ENCODE peak calls at places on chromosomes 1 and 21, in five cellular contexts. G is thyroid gland, R is MM.1S, A is body of pancreas, S is kidney. L is an unnamed sample.

GRCh38 chr1:220804202-220804586 is 17.5 kb downstream of the MTARC1 start:
- DNase-seq in G (no peak), R (no peak), A (no peak), S (no peak), L (no peak)

GRCh38 chr1:232600430-232601258 is 29.3 kb downstream of the SIPA1L2 start:
- DNase-seq in G (no peak), R (no peak), A (no peak), S (no peak), L (peak)

GRCh38 chr1:183234660-183235476 is 48.8 kb downstream of the LAMC2 start:
- DNase-seq in G (peak), R (no peak), A (peak), S (peak), L (peak)

GRCh38 chr1:15526490-15527339 is at the start of gene DNAJC16:
- DNase-seq in G (peak), R (peak), A (peak), S (peak), L (peak)

GRCh38 chr21:41923641-41924342 is 30.0 kb downstream of the C2CD2 start:
- DNase-seq in G (no peak), R (no peak), A (no peak), S (no peak), L (no peak)

GRCh38 chr1:38569932-38570356 is 289.6 kb downstream of the RRAGC start:
- DNase-seq in G (no peak), R (no peak), A (no peak), S (no peak), L (no peak)

GRCh38 chr1:150559627-150560010 is 10.4 kb downstream of the ADAMTSL4 start:
- DNase-seq in G (no peak), R (no peak), A (peak), S (no peak), L (no peak)

GRCh38 chr1:101474039-101474665 is 237.3 kb downstream of the S1PR1 start:
- DNase-seq in G (peak), R (peak), A (no peak), S (no peak), L (peak)

GRCh38 chr1:241605146-241605805 is 34.9 kb downstream of the CHML start:
- DNase-seq in G (no peak), R (no peak), A (no peak), S (no peak), L (no peak)

DNA sequence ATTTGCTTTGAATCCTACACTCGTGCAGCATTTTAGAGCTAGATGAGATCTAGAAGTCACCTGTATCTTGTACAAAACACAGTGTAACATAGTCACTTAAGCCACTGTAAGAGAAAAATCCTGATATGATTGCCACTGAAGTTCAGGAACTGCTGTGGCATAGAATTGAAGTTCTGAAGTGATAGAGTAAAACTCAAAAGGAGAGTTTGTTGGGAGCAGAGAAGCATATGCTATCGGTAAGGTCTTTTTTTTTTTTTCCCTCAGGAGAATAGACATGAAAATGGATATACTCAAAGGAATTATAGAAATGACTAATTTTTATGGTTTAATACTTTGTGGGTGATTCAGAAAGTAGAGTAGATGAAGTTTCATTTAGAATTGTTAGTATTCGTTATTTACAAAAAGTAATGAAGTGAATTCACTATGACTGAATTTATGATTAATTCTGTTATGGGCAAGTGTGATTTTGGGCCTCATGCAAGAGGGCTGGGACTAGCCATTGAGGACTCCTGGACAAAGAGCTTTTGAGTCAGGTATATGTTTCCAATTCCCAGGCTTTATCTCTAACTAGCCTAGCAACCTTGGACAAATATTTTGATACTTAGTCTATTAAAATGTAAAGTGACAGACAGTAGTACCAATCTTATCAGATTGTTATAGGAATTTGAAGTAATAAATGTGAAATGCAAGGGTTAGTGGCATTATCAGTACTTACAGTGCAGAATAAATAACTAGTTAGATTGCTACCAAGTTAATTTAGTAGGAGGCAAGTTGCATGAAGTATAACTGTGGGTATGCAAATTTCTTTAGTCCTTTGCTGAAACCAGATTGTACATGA is 3.1 kb downstream of the KCTD3 start:
- DNase-seq in G (no peak), R (no peak), A (no peak), S (no peak), L (no peak)
- H3K4me3 ChIP-seq in G (no peak), R (peak), A (no peak), S (no peak), L (no peak)

GRCh38 chr1:237111807-237112206 is 69.8 kb downstream of the RYR2 start:
- DNase-seq in G (no peak), R (no peak), A (no peak), S (no peak), L (no peak)
- H3K27ac ChIP-seq in G (no peak), R (no peak), A (no peak), S (no peak), L (no peak)

DNA sequence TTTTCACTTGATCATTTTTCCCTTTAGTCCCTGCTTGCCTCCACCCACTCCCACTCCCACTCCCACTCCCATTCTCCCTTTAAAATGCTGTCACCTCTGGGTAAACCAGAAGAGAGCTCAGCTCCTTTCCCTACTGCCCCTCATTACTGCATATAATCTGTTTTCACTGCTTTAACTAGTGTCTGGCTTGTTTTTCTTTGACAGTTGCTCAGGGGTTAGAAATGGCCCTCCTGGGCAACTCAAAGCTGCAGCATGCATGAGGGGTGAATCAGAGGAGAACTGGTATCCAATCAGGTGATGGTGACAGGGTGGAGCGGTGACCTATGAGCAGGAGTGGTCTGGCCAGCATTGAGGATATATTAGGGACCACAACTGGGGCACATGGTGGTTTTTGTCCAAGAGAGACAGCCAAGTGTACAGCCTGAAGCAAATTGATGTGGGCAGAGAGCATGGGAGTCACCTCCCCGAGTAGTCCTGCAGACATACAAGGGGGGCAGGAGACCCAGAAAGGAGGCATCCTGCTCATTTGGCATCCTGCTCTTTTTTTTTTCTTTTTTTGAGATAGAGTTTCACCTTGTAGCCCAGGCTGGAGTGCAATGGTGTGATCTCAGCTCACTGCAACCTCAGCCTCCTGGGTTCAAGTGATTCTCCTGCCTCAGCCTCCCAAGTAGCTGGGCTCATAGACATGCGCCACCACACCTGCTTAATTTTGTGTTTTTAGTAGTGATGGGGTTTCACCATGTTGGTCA is 42.7 kb upstream of the SRSF10 start:
- DNase-seq in G (peak), R (no peak), A (no peak), S (no peak), L (no peak)
- H3K4me3 ChIP-seq in G (no peak), R (no peak), A (no peak), S (no peak), L (no peak)

GRCh38 chr1:32770221-32770731 is 46.9 kb downstream of the YARS1 start:
- DNase-seq in G (no peak), R (no peak), A (no peak), S (peak), L (no peak)
- H3K27ac ChIP-seq in G (no peak), R (no peak), A (no peak), S (no peak), L (no peak)